ENCODE peak calls at places on chromosomes 3 and 15, in eight cellular contexts. I is SK-N-MC, F is GM12891, Z is HCT116, M is stomach, S is HL-60, N is transverse colon, K is Panc1. G is an unnamed sample.

GRCh38 chr3:58333206-58334012 is 717 bp downstream of the PXK start:
- DNase-seq in F (peak; percentile 37), M (peak; percentile 29), S (peak; percentile 39), N (peak; percentile 30), Z (no peak), I (no peak), K (no peak), G (peak; percentile 46)

GRCh38 chr3:65328148-65328547 is 640.3 kb upstream of the ADAMTS9 start:
- DNase-seq in Z (no peak), M (no peak), N (no peak), S (no peak), K (no peak), I (no peak), F (no peak), G (no peak)

GRCh38 chr15:40766906-40767837 is 2.6 kb upstream of the C15orf62 start:
- DNase-seq in I (no peak), F (no peak), M (no peak), K (no peak), N (no peak), Z (no peak), S (no peak), G (no peak)

GRCh38 chr15:51735211-51735610 is 2.2 kb downstream of the LYSMD2 start:
- DNase-seq in Z (no peak), N (no peak), S (peak; percentile 31), M (no peak), F (no peak), I (no peak), K (no peak), G (no peak)

GRCh38 chr15:77048135-77048866 is 22.6 kb downstream of the TSPAN3 start:
- DNase-seq in Z (no peak), M (no peak), K (no peak), F (no peak), I (no peak), N (no peak), S (no peak), G (no peak)

GRCh38 chr15:47218295-47218694 is 499.0 kb upstream of the SEMA6D start:
- DNase-seq in M (no peak), N (no peak), Z (no peak), F (no peak), S (no peak), I (no peak), K (no peak), G (no peak)

GRCh38 chr3:159882784-159883779 is 105.6 kb upstream of the IL12A start:
- DNase-seq in N (no peak), S (no peak), Z (no peak), F (no peak), M (no peak), K (no peak), I (no peak), G (peak; percentile 73)

GRCh38 chr3:187041362-187042061 is 97.8 kb downstream of the RPL39L start:
- DNase-seq in N (no peak), F (no peak), Z (no peak), K (no peak), M (no peak), I (no peak), S (peak; percentile 43), G (peak; percentile 84)

GRCh38 chr3:177694316-177694715 is 497.0 kb upstream of the TBL1XR1 start:
- DNase-seq in M (no peak), K (no peak), F (no peak), S (no peak), N (no peak), Z (no peak), I (peak; percentile 92), G (peak; percentile 95)

GRCh38 chr3:64561503-64561810 is 126.3 kb downstream of the ADAMTS9 start:
- DNase-seq in M (no peak), F (no peak), N (no peak), Z (no peak), K (no peak), S (no peak), I (no peak), G (peak; percentile 17)

GRCh38 chr3:13484861-13485590 is 4.9 kb downstream of the HDAC11 start:
- DNase-seq in F (no peak), I (no peak), K (no peak), M (peak; percentile 96), N (peak; percentile 93), Z (peak; percentile 52), S (peak; percentile 9), G (no peak)

GRCh38 chr3:13414040-13414729 is 5.9 kb downstream of the NUP210 start:
- DNase-seq in I (no peak), F (peak; percentile 77), M (peak; percentile 56), Z (no peak), N (peak; percentile 77), K (no peak), S (peak; percentile 98), G (no peak)

GRCh38 chr3:59251899-59252298 is 202.1 kb upstream of the CFAP20DC start:
- DNase-seq in M (no peak), F (no peak), Z (no peak), K (no peak), I (no peak), S (no peak), N (no peak), G (no peak)

GRCh38 chr3:196974661-196975060 is 6.0 kb upstream of the PIGZ start:
- DNase-seq in F (no peak), M (peak; percentile 9), K (no peak), N (no peak), S (no peak), Z (no peak), I (no peak), G (no peak)

GRCh38 chr3:101303089-101303731 is 17.2 kb downstream of the IMPG2 start:
- DNase-seq in M (no peak), F (no peak), K (peak; percentile 68), N (no peak), I (no peak), S (no peak), Z (no peak), G (peak; percentile 47)

GRCh38 chr3:39665441-39665840 is 144.0 kb upstream of the MYRIP start:
- DNase-seq in N (no peak), F (no peak), I (no peak), K (no peak), M (no peak), Z (no peak), S (no peak), G (no peak)

GRCh38 chr15:55993804-55994539 is 560 bp upstream of the NEDD4 start:
- DNase-seq in N (no peak), F (no peak), Z (peak; percentile 21), M (no peak), I (no peak), K (no peak), S (no peak), G (peak; percentile 70)

GRCh38 chr15:72970965-72971746 is 81.1 kb upstream of the NEO1 start:
- DNase-seq in F (no peak), I (no peak), Z (no peak), N (no peak), M (no peak), K (no peak), S (no peak), G (no peak)

GRCh38 chr3:49171775-49172500 is 540 bp downstream of the KLHDC8B start:
- DNase-seq in F (no peak), I (no peak), Z (no peak), N (no peak), K (no peak), M (no peak), S (no peak), G (no peak)

GRCh38 chr15:44157679-44158078 is 37.4 kb downstream of the FRMD5 start:
- DNase-seq in F (no peak), N (no peak), Z (peak; percentile 96), M (no peak), I (no peak), S (no peak), K (peak; percentile 92), G (peak; percentile 94)

DNA sequence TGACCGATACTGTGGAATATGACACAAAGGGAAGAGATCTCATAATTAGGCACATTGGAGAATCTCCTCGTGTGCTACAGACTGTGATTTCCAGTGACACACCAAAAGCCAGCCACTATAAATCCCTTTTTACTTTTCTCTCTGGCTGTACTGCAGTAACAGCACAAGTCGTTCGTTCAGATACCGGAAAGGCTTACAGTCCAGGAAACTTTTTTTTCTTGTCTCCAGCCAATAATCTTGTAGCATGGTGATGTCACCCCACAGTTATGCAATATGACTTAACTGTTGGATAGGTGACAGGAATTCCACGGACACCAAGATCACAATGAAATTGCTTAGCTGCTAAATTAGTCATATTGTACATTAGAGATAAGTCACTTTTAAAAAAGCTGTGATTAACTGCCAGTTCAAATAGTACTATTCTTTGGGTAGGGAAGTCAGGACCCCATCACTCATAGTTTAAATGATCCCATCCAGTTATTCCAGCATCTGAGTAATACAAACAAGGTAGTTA is 36.3 kb upstream of the TSC22D2 start:
- DNase-seq in I (peak; percentile 97), M (peak; percentile 43), F (no peak), S (no peak), Z (peak; percentile 87), N (peak; percentile 44), K (peak; percentile 100), G (peak; percentile 100)
- TF ChIP-seq POLR2AphosphoS5 in I (peak; percentile 78), M (peak; percentile 92), F (no peak), S (no peak), Z (peak; percentile 57), N (peak; percentile 88), K (peak; percentile 90), G (peak; percentile 85)

GRCh38 chr3:123732447-123732846 is 147.6 kb upstream of the HACD2 start:
- DNase-seq in M (no peak), K (peak; percentile 88), S (no peak), Z (no peak), I (no peak), F (no peak), N (no peak), G (no peak)
- TF ChIP-seq POLR2AphosphoS5 in M (no peak), K (no peak), S (no peak), Z (no peak), I (no peak), F (no peak), N (no peak), G (no peak)

GRCh38 chr3:24843955-24844354 is 349.3 kb upstream of the THRB start:
- DNase-seq in K (no peak), M (no peak), Z (no peak), I (no peak), F (no peak), N (peak; percentile 12), S (no peak), G (no peak)
- TF ChIP-seq POLR2AphosphoS5 in K (no peak), M (no peak), Z (no peak), I (no peak), F (no peak), N (peak; percentile 55), S (no peak), G (no peak)

GRCh38 chr15:85331666-85332261 is 48.6 kb upstream of the AKAP13 start:
- DNase-seq in Z (no peak), I (no peak), M (no peak), N (no peak), K (peak; percentile 32), S (no peak), F (no peak), G (peak; percentile 21)

GRCh38 chr15:85333132-85333831 is 47.1 kb upstream of the AKAP13 start:
- DNase-seq in F (no peak), Z (no peak), S (no peak), N (no peak), I (no peak), M (no peak), K (no peak), G (no peak)

GRCh38 chr15:85329561-85330421 is 50.6 kb upstream of the AKAP13 start:
- DNase-seq in N (peak; percentile 44), Z (no peak), I (no peak), K (peak; percentile 46), M (no peak), S (no peak), F (peak; percentile 34), G (no peak)

GRCh38 chr15:85334241-85334640 is 46.2 kb upstream of the AKAP13 start:
- DNase-seq in I (no peak), Z (no peak), N (no peak), F (no peak), K (no peak), S (no peak), M (no peak), G (no peak)

GRCh38 chr15:85330941-85331588 is 49.3 kb upstream of the AKAP13 start:
- DNase-seq in S (peak; percentile 86), M (peak; percentile 92), I (no peak), Z (peak; percentile 82), F (peak; percentile 44), K (peak; percentile 89), N (peak; percentile 95), G (peak; percentile 73)
- TF ChIP-seq POLR2AphosphoS5 in S (no peak), M (peak; percentile 90), I (no peak), Z (no peak), F (peak; percentile 42), K (peak; percentile 62), N (peak; percentile 89), G (no peak)

G was measured in endothelial cell of umbilical vein.